ENCODE peak calls at places on chromosomes 4 and X, in six cellular contexts. One of them, this sample, is unnamed.

GRCh38 chr4:78784255-78784654 is 8.1 kb downstream of the BMP2K start:
- DNase-seq in HL-60: no peak
- DNase-seq in fibroblast of mammary gland: peak
- DNase-seq in astrocyte of the spinal cord: peak
- DNase-seq in CD4-positive, alpha-beta T cell: no peak
- DNase-seq in HFFc6: peak
- DNase-seq in this sample: no peak

GRCh38 chr4:76426272-76426671 is 5.3 kb upstream of the CCDC158 start:
- DNase-seq in HFFc6: no peak
- DNase-seq in fibroblast of mammary gland: no peak
- DNase-seq in CD4-positive, alpha-beta T cell: no peak
- DNase-seq in HL-60: no peak
- DNase-seq in astrocyte of the spinal cord: no peak
- DNase-seq in this sample: no peak

GRCh38 chrX:12792711-12793110 is 1.5 kb downstream of the PRPS2 start:
- DNase-seq in fibroblast of mammary gland: no peak
- DNase-seq in HFFc6: no peak
- DNase-seq in CD4-positive, alpha-beta T cell: no peak
- DNase-seq in astrocyte of the spinal cord: no peak
- DNase-seq in HL-60: no peak
- DNase-seq in this sample: no peak

GRCh38 chrX:37357436-37357835 is 8.3 kb downstream of the PRRG1 start:
- DNase-seq in HL-60: no peak
- DNase-seq in HFFc6: no peak
- DNase-seq in fibroblast of mammary gland: no peak
- DNase-seq in CD4-positive, alpha-beta T cell: no peak
- DNase-seq in astrocyte of the spinal cord: no peak
- DNase-seq in this sample: no peak

GRCh38 chr4:8547912-8548730 is 32.1 kb upstream of the GPR78 start:
- DNase-seq in fibroblast of mammary gland: no peak
- DNase-seq in HL-60: no peak
- DNase-seq in CD4-positive, alpha-beta T cell: no peak
- DNase-seq in HFFc6: no peak
- DNase-seq in astrocyte of the spinal cord: no peak
- DNase-seq in this sample: no peak

GRCh38 chr4:87478732-87479250 is 50.4 kb downstream of the SPARCL1 start:
- DNase-seq in fibroblast of mammary gland: no peak
- DNase-seq in CD4-positive, alpha-beta T cell: no peak
- DNase-seq in astrocyte of the spinal cord: no peak
- DNase-seq in HFFc6: no peak
- DNase-seq in HL-60: no peak
- DNase-seq in this sample: no peak

GRCh38 chr4:37803348-37803973 is 23.0 kb upstream of the PGM2 start:
- DNase-seq in astrocyte of the spinal cord: peak
- DNase-seq in HFFc6: peak
- DNase-seq in fibroblast of mammary gland: peak
- DNase-seq in HL-60: peak
- DNase-seq in CD4-positive, alpha-beta T cell: no peak
- DNase-seq in this sample: no peak

GRCh38 chrX:143873343-143873742 is 10.5 kb upstream of the UBE2NL start:
- DNase-seq in CD4-positive, alpha-beta T cell: no peak
- DNase-seq in HL-60: no peak
- DNase-seq in HFFc6: peak
- DNase-seq in fibroblast of mammary gland: peak
- DNase-seq in astrocyte of the spinal cord: peak
- DNase-seq in this sample: no peak

GRCh38 chr4:184016742-184017668 is 111.9 kb downstream of the STOX2 start:
- DNase-seq in CD4-positive, alpha-beta T cell: no peak
- DNase-seq in HL-60: no peak
- DNase-seq in HFFc6: no peak
- DNase-seq in fibroblast of mammary gland: no peak
- DNase-seq in astrocyte of the spinal cord: no peak
- DNase-seq in this sample: no peak

GRCh38 chrX:20438871-20439526 is 172.3 kb upstream of the RPS6KA3 start:
- DNase-seq in HL-60: no peak
- DNase-seq in CD4-positive, alpha-beta T cell: no peak
- DNase-seq in astrocyte of the spinal cord: no peak
- DNase-seq in fibroblast of mammary gland: no peak
- DNase-seq in HFFc6: no peak
- DNase-seq in this sample: no peak

GRCh38 chrX:153580700-153581386 is 18.1 kb downstream of the CCNQ start:
- DNase-seq in astrocyte of the spinal cord: no peak
- DNase-seq in CD4-positive, alpha-beta T cell: peak
- DNase-seq in HFFc6: no peak
- DNase-seq in fibroblast of mammary gland: no peak
- DNase-seq in HL-60: no peak
- DNase-seq in this sample: no peak

GRCh38 chr4:13386405-13387107 is 97.6 kb downstream of the RAB28 start:
- DNase-seq in fibroblast of mammary gland: peak
- DNase-seq in CD4-positive, alpha-beta T cell: no peak
- DNase-seq in astrocyte of the spinal cord: peak
- DNase-seq in HFFc6: no peak
- DNase-seq in HL-60: no peak
- DNase-seq in this sample: no peak

GRCh38 chr4:162852642-162853041 is 314.0 kb downstream of the NAF1 start:
- DNase-seq in HFFc6: no peak
- DNase-seq in HL-60: no peak
- DNase-seq in fibroblast of mammary gland: no peak
- DNase-seq in astrocyte of the spinal cord: no peak
- DNase-seq in CD4-positive, alpha-beta T cell: no peak
- DNase-seq in this sample: no peak

GRCh38 chr4:178917756-178918155 is 1475.5 kb upstream of the AGA start:
- DNase-seq in astrocyte of the spinal cord: no peak
- DNase-seq in HL-60: no peak
- DNase-seq in fibroblast of mammary gland: no peak
- DNase-seq in CD4-positive, alpha-beta T cell: no peak
- DNase-seq in HFFc6: no peak
- DNase-seq in this sample: no peak

GRCh38 chr4:108492816-108493595 is 127.4 kb upstream of the RPL34 start:
- DNase-seq in HL-60: no peak
- DNase-seq in astrocyte of the spinal cord: peak
- DNase-seq in CD4-positive, alpha-beta T cell: peak
- DNase-seq in fibroblast of mammary gland: peak
- DNase-seq in HFFc6: no peak
- DNase-seq in this sample: no peak

GRCh38 chr4:114027596-114027995 is 48.1 kb upstream of the ARSJ start:
- DNase-seq in HFFc6: no peak
- DNase-seq in CD4-positive, alpha-beta T cell: no peak
- DNase-seq in HL-60: no peak
- DNase-seq in astrocyte of the spinal cord: no peak
- DNase-seq in fibroblast of mammary gland: no peak
- DNase-seq in this sample: no peak

GRCh38 chrX:9166566-9166909 is 132.6 kb upstream of the FAM9B start:
- DNase-seq in astrocyte of the spinal cord: peak
- DNase-seq in CD4-positive, alpha-beta T cell: no peak
- DNase-seq in fibroblast of mammary gland: peak
- DNase-seq in HFFc6: no peak
- DNase-seq in HL-60: no peak
- DNase-seq in this sample: no peak

GRCh38 chr4:138576684-138577083 is 334.5 kb upstream of the SLC7A11 start:
- DNase-seq in CD4-positive, alpha-beta T cell: no peak
- DNase-seq in HFFc6: peak
- DNase-seq in HL-60: peak
- DNase-seq in astrocyte of the spinal cord: peak
- DNase-seq in fibroblast of mammary gland: peak
- DNase-seq in this sample: no peak

GRCh38 chr4:177349191-177349590 is 39.5 kb downstream of the NEIL3 start:
- DNase-seq in HL-60: no peak
- DNase-seq in CD4-positive, alpha-beta T cell: no peak
- DNase-seq in HFFc6: no peak
- DNase-seq in fibroblast of mammary gland: no peak
- DNase-seq in astrocyte of the spinal cord: no peak
- DNase-seq in this sample: no peak

GRCh38 chrX:3638280-3638873 is 75.1 kb downstream of the PRKX start:
- DNase-seq in astrocyte of the spinal cord: peak
- DNase-seq in CD4-positive, alpha-beta T cell: peak
- DNase-seq in HL-60: peak
- DNase-seq in HFFc6: peak
- DNase-seq in fibroblast of mammary gland: peak
- DNase-seq in this sample: peak

GRCh38 chrX:18666614-18667013 is 5.3 kb downstream of the RS1 start:
- DNase-seq in fibroblast of mammary gland: no peak
- DNase-seq in CD4-positive, alpha-beta T cell: no peak
- DNase-seq in astrocyte of the spinal cord: no peak
- DNase-seq in HL-60: peak
- DNase-seq in HFFc6: no peak
- DNase-seq in this sample: no peak

GRCh38 chr4:4405358-4405962 is 18.6 kb downstream of the NSG1 start:
- DNase-seq in fibroblast of mammary gland: no peak
- DNase-seq in HL-60: no peak
- DNase-seq in astrocyte of the spinal cord: no peak
- DNase-seq in CD4-positive, alpha-beta T cell: no peak
- DNase-seq in HFFc6: no peak
- DNase-seq in this sample: no peak
- TF ChIP-seq CTCF in fibroblast of mammary gland: no peak
- TF ChIP-seq CTCF in HL-60: no peak
- TF ChIP-seq CTCF in astrocyte of the spinal cord: no peak
- TF ChIP-seq CTCF in CD4-positive, alpha-beta T cell: no peak
- TF ChIP-seq CTCF in HFFc6: no peak
- TF ChIP-seq CTCF in this sample: no peak

DNA sequence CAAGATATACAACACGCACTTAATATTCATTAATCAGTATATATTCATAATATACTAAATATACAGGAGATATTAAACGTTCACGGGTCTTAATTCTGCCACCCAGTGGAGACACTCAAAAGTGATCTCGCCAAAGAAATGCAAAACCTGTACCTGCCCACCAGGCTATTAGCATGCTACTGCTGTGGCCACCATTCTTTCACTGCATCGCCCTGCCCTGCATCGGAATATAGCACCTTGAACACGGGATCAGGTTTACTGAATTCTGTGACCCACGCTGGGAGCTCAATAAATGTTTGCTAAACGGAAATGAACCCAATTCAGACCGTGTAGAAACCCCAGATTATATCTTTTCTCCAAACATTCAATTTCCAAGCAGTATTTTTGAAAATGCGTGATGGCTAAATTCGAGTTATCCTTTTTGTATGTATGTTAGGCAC is 840 bp upstream of the CLCN3 start:
- DNase-seq in fibroblast of mammary gland: peak
- DNase-seq in astrocyte of the spinal cord: peak
- DNase-seq in HFFc6: peak
- DNase-seq in HL-60: peak
- DNase-seq in CD4-positive, alpha-beta T cell: peak
- DNase-seq in this sample: no peak
- TF ChIP-seq CTCF in fibroblast of mammary gland: peak
- TF ChIP-seq CTCF in astrocyte of the spinal cord: peak
- TF ChIP-seq CTCF in HFFc6: peak
- TF ChIP-seq CTCF in HL-60: peak
- TF ChIP-seq CTCF in CD4-positive, alpha-beta T cell: peak
- TF ChIP-seq CTCF in this sample: peak

GRCh38 chr4:169268951-169269781 is 1.6 kb downstream of the SH3RF1 start:
- DNase-seq in HFFc6: peak
- DNase-seq in HL-60: no peak
- DNase-seq in CD4-positive, alpha-beta T cell: no peak
- DNase-seq in fibroblast of mammary gland: peak
- DNase-seq in astrocyte of the spinal cord: peak
- DNase-seq in this sample: no peak

GRCh38 chr4:169272265-169272886 is 1.6 kb upstream of the SH3RF1 start:
- DNase-seq in HL-60: no peak
- DNase-seq in CD4-positive, alpha-beta T cell: no peak
- DNase-seq in astrocyte of the spinal cord: peak
- DNase-seq in fibroblast of mammary gland: peak
- DNase-seq in HFFc6: peak
- DNase-seq in this sample: no peak

GRCh38 chr4:169270810-169271691 is at the start of gene SH3RF1:
- DNase-seq in astrocyte of the spinal cord: peak
- DNase-seq in fibroblast of mammary gland: peak
- DNase-seq in CD4-positive, alpha-beta T cell: no peak
- DNase-seq in HFFc6: peak
- DNase-seq in HL-60: peak
- DNase-seq in this sample: peak

GRCh38 chr4:169271692-169272007 is 894 bp upstream of the SH3RF1 start:
- DNase-seq in CD4-positive, alpha-beta T cell: no peak
- DNase-seq in HFFc6: no peak
- DNase-seq in astrocyte of the spinal cord: no peak
- DNase-seq in HL-60: no peak
- DNase-seq in fibroblast of mammary gland: no peak
- DNase-seq in this sample: no peak

DNA sequence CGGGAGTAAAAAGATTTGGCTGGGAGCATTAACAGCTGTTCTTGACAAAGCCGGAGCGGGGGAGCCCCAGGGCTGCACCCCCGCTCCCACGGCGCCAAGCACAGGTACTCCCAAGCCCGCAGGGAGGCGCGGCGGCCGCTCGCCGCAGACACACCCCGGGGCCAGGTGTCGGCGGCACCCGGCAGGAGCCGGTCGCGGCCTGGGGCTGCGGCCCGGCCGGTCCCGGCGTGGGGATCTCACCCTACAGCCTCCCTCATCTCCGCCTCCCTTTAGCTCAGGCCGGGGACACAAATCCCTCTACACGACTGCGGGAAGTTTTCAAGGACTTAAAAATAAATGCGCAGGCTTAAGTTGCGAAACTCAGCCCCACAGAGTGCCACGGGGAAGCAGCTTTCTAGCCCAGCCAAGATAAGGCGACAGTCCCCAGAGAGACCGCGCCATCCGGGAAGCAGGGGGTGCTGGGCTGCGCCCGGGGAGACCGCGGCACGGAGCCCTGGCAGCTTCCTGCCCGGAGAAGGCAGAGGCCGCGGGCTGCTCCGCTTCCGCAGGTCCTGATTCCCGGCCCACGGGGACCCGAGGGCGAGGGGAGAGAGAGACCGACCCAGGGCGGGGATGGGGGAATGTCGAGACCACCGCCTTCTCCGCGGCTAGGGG is 473 bp downstream of the SH3RF1 start:
- DNase-seq in astrocyte of the spinal cord: peak
- DNase-seq in HFFc6: no peak
- DNase-seq in CD4-positive, alpha-beta T cell: no peak
- DNase-seq in HL-60: peak
- DNase-seq in fibroblast of mammary gland: no peak
- DNase-seq in this sample: peak
- TF ChIP-seq CTCF in astrocyte of the spinal cord: no peak
- TF ChIP-seq CTCF in HFFc6: no peak
- TF ChIP-seq CTCF in CD4-positive, alpha-beta T cell: no peak
- TF ChIP-seq CTCF in HL-60: no peak
- TF ChIP-seq CTCF in fibroblast of mammary gland: no peak
- TF ChIP-seq CTCF in this sample: no peak

DNA sequence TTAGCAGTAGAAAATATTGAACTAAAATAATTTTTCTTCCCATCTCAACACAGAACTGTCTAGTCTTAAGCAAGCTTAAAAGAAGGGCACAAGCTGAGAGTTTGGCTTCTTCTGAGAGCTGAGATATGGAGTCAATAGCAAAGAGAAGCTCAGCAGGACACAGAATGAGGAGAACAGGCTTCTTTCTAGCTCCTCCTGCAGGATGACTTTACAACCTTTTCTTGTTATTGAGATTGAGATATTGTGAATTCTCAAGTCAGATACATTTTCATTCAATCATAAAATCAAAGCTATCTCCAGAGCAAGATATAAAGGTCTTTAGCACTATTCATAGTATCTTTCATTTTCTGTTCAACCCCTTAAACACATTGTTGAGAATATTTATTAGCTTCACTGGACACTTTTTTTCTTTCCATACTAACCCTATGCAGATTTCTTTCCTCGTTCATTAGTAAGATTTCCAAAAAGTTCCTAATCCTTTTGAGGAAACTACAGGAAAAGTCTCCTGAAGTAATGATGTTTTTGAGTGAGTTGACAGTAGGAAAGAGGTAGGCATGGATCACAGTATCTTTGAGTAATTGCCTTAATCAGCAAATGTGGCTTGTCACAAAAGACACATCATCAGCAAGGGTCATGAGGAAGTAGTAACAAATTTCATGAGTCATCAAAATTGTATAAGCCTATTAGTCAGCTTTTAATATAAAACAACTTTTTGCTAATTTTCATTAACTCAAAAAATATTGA is 17.8 kb upstream of the CXCL3 start:
- DNase-seq in astrocyte of the spinal cord: peak
- DNase-seq in HFFc6: peak
- DNase-seq in HL-60: peak
- DNase-seq in fibroblast of mammary gland: peak
- DNase-seq in CD4-positive, alpha-beta T cell: no peak
- DNase-seq in this sample: no peak
- TF ChIP-seq CTCF in astrocyte of the spinal cord: peak
- TF ChIP-seq CTCF in HFFc6: peak
- TF ChIP-seq CTCF in HL-60: no peak
- TF ChIP-seq CTCF in fibroblast of mammary gland: peak
- TF ChIP-seq CTCF in CD4-positive, alpha-beta T cell: no peak
- TF ChIP-seq CTCF in this sample: no peak